ENCODE peak calls at places on chromosomes 6 and 20, in nine cellular contexts. One of them, this sample, is unnamed.

GRCh38 chr6:163355471-163355991 is 59.0 kb upstream of the QKI start:
- DNase-seq in LHCN-M2: peak; percentile 81
- DNase-seq in GM18507: no peak
- DNase-seq in amniotic stem cell: no peak
- DNase-seq in GM10248: no peak
- DNase-seq in adrenal gland: peak; percentile 72
- DNase-seq in activated naive CD4-positive, alpha-beta T cell: no peak
- DNase-seq in activated CD4-positive, alpha-beta T cell treated with anti-CD3 and anti-CD28 coated beads, Interleukin-2, amount 10 ng/mL, durations not matched to agents 7 days and 5 days: no peak
- DNase-seq in AG08396: peak; percentile 47
- DNase-seq in this sample: no peak

GRCh38 chr6:43045371-43045930 is 8.2 kb downstream of the CUL7 start:
- DNase-seq in LHCN-M2: no peak
- DNase-seq in GM18507: no peak
- DNase-seq in amniotic stem cell: no peak
- DNase-seq in GM10248: no peak
- DNase-seq in adrenal gland: no peak
- DNase-seq in activated naive CD4-positive, alpha-beta T cell: no peak
- DNase-seq in activated CD4-positive, alpha-beta T cell treated with anti-CD3 and anti-CD28 coated beads, Interleukin-2, amount 10 ng/mL, durations not matched to agents 7 days and 5 days: no peak
- DNase-seq in AG08396: no peak
- DNase-seq in this sample: peak; percentile 71

GRCh38 chr6:133114973-133115372 is 126.2 kb upstream of the EYA4 start:
- DNase-seq in LHCN-M2: peak; percentile 50
- DNase-seq in GM18507: no peak
- DNase-seq in amniotic stem cell: no peak
- DNase-seq in GM10248: no peak
- DNase-seq in adrenal gland: no peak
- DNase-seq in activated naive CD4-positive, alpha-beta T cell: no peak
- DNase-seq in activated CD4-positive, alpha-beta T cell treated with anti-CD3 and anti-CD28 coated beads, Interleukin-2, amount 10 ng/mL, durations not matched to agents 7 days and 5 days: no peak
- DNase-seq in AG08396: no peak
- DNase-seq in this sample: no peak

GRCh38 chr6:168448243-168448855 is 7.4 kb downstream of the SMOC2 start:
- DNase-seq in LHCN-M2: no peak
- DNase-seq in GM18507: no peak
- DNase-seq in amniotic stem cell: no peak
- DNase-seq in GM10248: no peak
- DNase-seq in adrenal gland: no peak
- DNase-seq in activated naive CD4-positive, alpha-beta T cell: no peak
- DNase-seq in activated CD4-positive, alpha-beta T cell treated with anti-CD3 and anti-CD28 coated beads, Interleukin-2, amount 10 ng/mL, durations not matched to agents 7 days and 5 days: no peak
- DNase-seq in AG08396: no peak
- DNase-seq in this sample: no peak

GRCh38 chr20:48767269-48767960 is 60.4 kb downstream of the PREX1 start:
- DNase-seq in LHCN-M2: no peak
- DNase-seq in GM18507: no peak
- DNase-seq in amniotic stem cell: no peak
- DNase-seq in GM10248: no peak
- DNase-seq in adrenal gland: no peak
- DNase-seq in activated naive CD4-positive, alpha-beta T cell: no peak
- DNase-seq in activated CD4-positive, alpha-beta T cell treated with anti-CD3 and anti-CD28 coated beads, Interleukin-2, amount 10 ng/mL, durations not matched to agents 7 days and 5 days: no peak
- DNase-seq in AG08396: no peak
- DNase-seq in this sample: no peak

GRCh38 chr6:104357928-104358327 is 501.8 kb downstream of the HACE1 start:
- DNase-seq in LHCN-M2: no peak
- DNase-seq in GM18507: no peak
- DNase-seq in amniotic stem cell: no peak
- DNase-seq in GM10248: no peak
- DNase-seq in adrenal gland: no peak
- DNase-seq in activated naive CD4-positive, alpha-beta T cell: no peak
- DNase-seq in activated CD4-positive, alpha-beta T cell treated with anti-CD3 and anti-CD28 coated beads, Interleukin-2, amount 10 ng/mL, durations not matched to agents 7 days and 5 days: no peak
- DNase-seq in AG08396: no peak
- DNase-seq in this sample: no peak

GRCh38 chr20:43963872-43964791 is 49.5 kb downstream of the TOX2 start:
- DNase-seq in LHCN-M2: peak; percentile 99
- DNase-seq in GM18507: no peak
- DNase-seq in amniotic stem cell: no peak
- DNase-seq in GM10248: no peak
- DNase-seq in adrenal gland: no peak
- DNase-seq in activated naive CD4-positive, alpha-beta T cell: peak; percentile 40
- DNase-seq in activated CD4-positive, alpha-beta T cell treated with anti-CD3 and anti-CD28 coated beads, Interleukin-2, amount 10 ng/mL, durations not matched to agents 7 days and 5 days: peak; percentile 71
- DNase-seq in AG08396: no peak
- DNase-seq in this sample: no peak

GRCh38 chr6:82015043-82015442 is 232.5 kb downstream of the IBTK start:
- DNase-seq in LHCN-M2: peak; percentile 69
- DNase-seq in GM18507: no peak
- DNase-seq in amniotic stem cell: no peak
- DNase-seq in GM10248: no peak
- DNase-seq in adrenal gland: no peak
- DNase-seq in activated naive CD4-positive, alpha-beta T cell: no peak
- DNase-seq in activated CD4-positive, alpha-beta T cell treated with anti-CD3 and anti-CD28 coated beads, Interleukin-2, amount 10 ng/mL, durations not matched to agents 7 days and 5 days: no peak
- DNase-seq in AG08396: no peak
- DNase-seq in this sample: no peak

GRCh38 chr6:42292002-42292735 is 74.5 kb upstream of the MRPS10 start:
- DNase-seq in LHCN-M2: peak; percentile 92
- DNase-seq in GM18507: no peak
- DNase-seq in amniotic stem cell: peak; percentile 50
- DNase-seq in GM10248: no peak
- DNase-seq in adrenal gland: no peak
- DNase-seq in activated naive CD4-positive, alpha-beta T cell: no peak
- DNase-seq in activated CD4-positive, alpha-beta T cell treated with anti-CD3 and anti-CD28 coated beads, Interleukin-2, amount 10 ng/mL, durations not matched to agents 7 days and 5 days: no peak
- DNase-seq in AG08396: peak; percentile 65
- DNase-seq in this sample: no peak